ENCODE peak calls at places on chromosomes 12 and 14, in nine cellular contexts. N is thoracic aorta, Z is tibial artery, M is transverse colon, G is right lobe of liver, V is NCI-H146, E is GM23248, D is glutamatergic neuron, K is HCEC 1CT. P is an unnamed sample.

GRCh38 chr14:61267336-61267735 is 13.8 kb downstream of the TMEM30B start:
- DNase-seq in N (no peak), Z (no peak), M (no peak), G (no peak), V (no peak), E (peak; percentile 46), D (no peak), K (no peak), P (no peak)

GRCh38 chr12:94941440-94941862 is 62.0 kb downstream of the NDUFA12 start:
- DNase-seq in N (peak; percentile 36), Z (peak; percentile 62), M (no peak), G (no peak), V (no peak), E (peak; percentile 98), D (peak; percentile 17), K (peak; percentile 87), P (peak; percentile 91)

GRCh38 chr12:57173089-57173488 is 25.7 kb upstream of the LRP1-AS start:
- DNase-seq in N (no peak), Z (no peak), M (no peak), G (no peak), V (no peak), E (peak; percentile 52), D (peak; percentile 53), K (no peak), P (peak; percentile 92)

GRCh38 chr14:65664436-65664835 is 251.9 kb downstream of the FUT8 start:
- DNase-seq in N (no peak), Z (no peak), M (no peak), G (no peak), V (no peak), E (no peak), D (no peak), K (no peak), P (no peak)

GRCh38 chr12:71338933-71339332 is 100.7 kb upstream of the LGR5 start:
- DNase-seq in N (no peak), Z (no peak), M (no peak), G (no peak), V (no peak), E (no peak), D (no peak), K (no peak), P (no peak)

GRCh38 chr12:106304001-106304421 is 1.5 kb downstream of the TCP11L2 start:
- DNase-seq in N (no peak), Z (no peak), M (no peak), G (no peak), V (no peak), E (peak; percentile 62), D (no peak), K (no peak), P (no peak)

GRCh38 chr14:62934439-62934838 is 110.8 kb downstream of the KCNH5 start:
- DNase-seq in N (no peak), Z (no peak), M (no peak), G (no peak), V (no peak), E (no peak), D (no peak), K (no peak), P (no peak)

GRCh38 chr12:120720234-120720968 is 5.2 kb upstream of the ACADS start:
- DNase-seq in N (no peak), Z (peak; percentile 41), M (no peak), G (peak; percentile 55), V (no peak), E (peak; percentile 93), D (no peak), K (peak; percentile 55), P (peak; percentile 93)

GRCh38 chr12:34390846-34391700 is 368.8 kb downstream of the ALG10 start:
- DNase-seq in N (no peak), Z (peak; percentile 5), M (no peak), G (peak; percentile 32), V (no peak), E (no peak), D (no peak), K (no peak), P (peak; percentile 66)

GRCh38 chr14:99122521-99123125 is 149.4 kb downstream of the BCL11B start:
- DNase-seq in N (no peak), Z (no peak), M (no peak), G (no peak), V (no peak), E (no peak), D (no peak), K (no peak), P (no peak)

GRCh38 chr12:122013792-122014590 is 7.7 kb upstream of the BCL7A start:
- DNase-seq in N (no peak), Z (no peak), M (no peak), G (no peak), V (no peak), E (no peak), D (peak; percentile 12), K (no peak), P (peak; percentile 73)

GRCh38 chr14:99668998-99669314 is 15.1 kb upstream of the CYP46A1 start:
- DNase-seq in N (no peak), Z (no peak), M (no peak), G (no peak), V (no peak), E (no peak), D (no peak), K (no peak), P (peak; percentile 45)

GRCh38 chr14:69625299-69626131 is 14.1 kb downstream of the SUSD6 start:
- DNase-seq in N (peak; percentile 13), Z (peak; percentile 70), M (peak; percentile 70), G (peak; percentile 64), V (no peak), E (no peak), D (no peak), K (no peak), P (peak; percentile 56)

GRCh38 chr14:70907996-70908917 is 998 bp downstream of the PCNX1 start:
- DNase-seq in N (no peak), Z (peak; percentile 71), M (peak; percentile 41), G (peak; percentile 86), V (peak; percentile 32), E (peak; percentile 78), D (peak; percentile 58), K (peak; percentile 65), P (peak; percentile 96)

GRCh38 chr12:70427611-70428010 is 61.5 kb downstream of the KCNMB4 start:
- DNase-seq in N (no peak), Z (no peak), M (no peak), G (no peak), V (no peak), E (peak; percentile 73), D (no peak), K (no peak), P (no peak)

GRCh38 chr12:70628701-70629480 is 8.3 kb downstream of the PTPRB start:
- DNase-seq in N (no peak), Z (no peak), M (no peak), G (no peak), V (no peak), E (no peak), D (no peak), K (no peak), P (no peak)

GRCh38 chr14:93737574-93737973 is 50.7 kb downstream of the PRIMA1 start:
- DNase-seq in N (no peak), Z (no peak), M (no peak), G (no peak), V (no peak), E (no peak), D (no peak), K (no peak), P (peak; percentile 5)

GRCh38 chr12:7869137-7869536 is 3.6 kb downstream of the SLC2A14 start:
- DNase-seq in N (no peak), Z (no peak), M (no peak), G (no peak), V (no peak), E (peak; percentile 77), D (no peak), K (peak; percentile 63), P (no peak)

GRCh38 chr12:106386836-106387555 is 29.4 kb downstream of the POLR3B start:
- DNase-seq in N (no peak), Z (no peak), M (no peak), G (no peak), V (no peak), E (peak; percentile 40), D (no peak), K (no peak), P (peak; percentile 73)

GRCh38 chr12:41442905-41443304 is 254.8 kb downstream of the PDZRN4 start:
- DNase-seq in N (no peak), Z (no peak), M (no peak), G (no peak), V (no peak), E (no peak), D (no peak), K (no peak), P (no peak)

GRCh38 chr12:46263140-46264017 is 5.5 kb downstream of the SLC38A1 start:
- DNase-seq in N (no peak), Z (no peak), M (no peak), G (no peak), V (no peak), E (no peak), D (no peak), K (no peak), P (no peak)

GRCh38 chr12:88884600-88884999 is 304.3 kb upstream of the KITLG start:
- DNase-seq in N (no peak), Z (no peak), M (no peak), G (no peak), V (no peak), E (no peak), D (no peak), K (no peak), P (no peak)

GRCh38 chr12:103884316-103884715 is 43.3 kb upstream of the NT5DC3 start:
- DNase-seq in N (no peak), Z (no peak), M (peak; percentile 24), G (no peak), V (peak; percentile 69), E (peak; percentile 66), D (no peak), K (peak; percentile 34), P (peak; percentile 36)

GRCh38 chr14:103393687-103394626 is 8.7 kb downstream of the MARK3 start:
- DNase-seq in N (no peak), Z (no peak), M (no peak), G (no peak), V (no peak), E (peak; percentile 71), D (no peak), K (peak; percentile 60), P (no peak)

GRCh38 chr14:66920196-66920595 is 269.0 kb upstream of the GARIN2 start:
- DNase-seq in N (no peak), Z (no peak), M (no peak), G (no peak), V (no peak), E (peak; percentile 33), D (no peak), K (peak; percentile 41), P (no peak)

GRCh38 chr12:105409881-105410471 is 79.5 kb downstream of the C12orf75 start:
- DNase-seq in N (peak; percentile 14), Z (peak; percentile 62), M (no peak), G (no peak), V (peak; percentile 94), E (peak; percentile 62), D (peak; percentile 46), K (no peak), P (peak; percentile 56)

GRCh38 chr12:57859121-57859520 is 12.6 kb upstream of the CTDSP2 start:
- DNase-seq in N (no peak), Z (no peak), M (no peak), G (no peak), V (no peak), E (no peak), D (no peak), K (no peak), P (no peak)

GRCh38 chr12:19694627-19695026 is 255.3 kb downstream of the AEBP2 start:
- DNase-seq in N (no peak), Z (no peak), M (no peak), G (no peak), V (no peak), E (peak; percentile 12), D (no peak), K (no peak), P (no peak)

GRCh38 chr14:100771121-100771800 is 44.6 kb downstream of the DLK1 start:
- DNase-seq in N (no peak), Z (no peak), M (no peak), G (no peak), V (no peak), E (no peak), D (no peak), K (no peak), P (no peak)

GRCh38 chr12:53324113-53324778 is 2.8 kb upstream of the AAAS start:
- DNase-seq in N (no peak), Z (no peak), M (peak; percentile 53), G (peak; percentile 64), V (no peak), E (no peak), D (peak; percentile 43), K (no peak), P (peak; percentile 66)

GRCh38 chr12:51391047-51391837 is at the start of gene GALNT6:
- DNase-seq in N (no peak), Z (no peak), M (peak; percentile 87), G (peak; percentile 52), V (peak; percentile 83), E (no peak), D (peak; percentile 29), K (no peak), P (peak; percentile 83)